ENCODE peak calls at places on chromosomes 7 and 10, in four cellular contexts. G, R, X and M are unnamed samples.

GRCh38 chr10:49679480-49679893 is at the start of gene C10orf53:
- DNase-seq in G (no peak), R (no peak), X (peak), M (peak)

GRCh38 chr7:55546826-55547225 is 25.5 kb downstream of the VOPP1 start:
- DNase-seq in G (peak), R (peak), X (no peak), M (peak)

GRCh38 chr10:132714096-132714721 is 71.7 kb downstream of the NKX6-2 start:
- DNase-seq in G (no peak), R (no peak), X (no peak), M (no peak)

GRCh38 chr7:33109758-33110238 is 594 bp upstream of the RP9 start:
- DNase-seq in G (peak), R (no peak), X (no peak), M (peak)

GRCh38 chr10:74643586-74643956 is 182.8 kb upstream of the KAT6B start:
- DNase-seq in G (no peak), R (no peak), X (no peak), M (no peak)

GRCh38 chr10:119316729-119317097 is 109.3 kb downstream of the GRK5 start:
- DNase-seq in G (peak), R (peak), X (peak), M (peak)

GRCh38 chr7:30880090-30880704 is 31.5 kb upstream of the AQP1 start:
- DNase-seq in G (no peak), R (no peak), X (no peak), M (no peak)

GRCh38 chr10:77556990-77557601 is 80.5 kb downstream of the KCNMA1 start:
- DNase-seq in G (peak), R (no peak), X (no peak), M (no peak)

GRCh38 chr10:9302142-9302746 is 1247.8 kb downstream of the GATA3 start:
- DNase-seq in G (peak), R (peak), X (peak), M (peak)

GRCh38 chr7:133475655-133476054 is 222.8 kb downstream of the EXOC4 start:
- DNase-seq in G (no peak), R (no peak), X (no peak), M (no peak)

GRCh38 chr7:133512560-133512959 is 259.7 kb downstream of the EXOC4 start:
- DNase-seq in G (no peak), R (no peak), X (no peak), M (peak)

GRCh38 chr7:24010495-24010894 is 273.5 kb upstream of the NPY start:
- DNase-seq in G (no peak), R (no peak), X (no peak), M (no peak)

GRCh38 chr10:61186408-61186807 is 242.4 kb upstream of the RHOBTB1 start:
- DNase-seq in G (no peak), R (no peak), X (no peak), M (no peak)

GRCh38 chr7:90857595-90857994 is 261.5 kb downstream of the CDK14 start:
- DNase-seq in G (no peak), R (no peak), X (no peak), M (no peak)

GRCh38 chr7:129489491-129489890 is 12.8 kb upstream of the SMKR1 start:
- DNase-seq in G (no peak), R (peak), X (no peak), M (peak)

GRCh38 chr10:26448706-26449435 is 10.7 kb downstream of the APBB1IP start:
- DNase-seq in G (no peak), R (no peak), X (no peak), M (no peak)

GRCh38 chr7:94394058-94394398 is 667 bp upstream of the COL1A2 start:
- DNase-seq in G (no peak), R (no peak), X (no peak), M (peak)

GRCh38 chr7:123041085-123041484 is 45.6 kb upstream of the TAS2R16 start:
- DNase-seq in G (no peak), R (no peak), X (no peak), M (no peak)

GRCh38 chr7:44633254-44634186 is 27.1 kb downstream of the OGDH start:
- DNase-seq in G (no peak), R (no peak), X (no peak), M (peak)

GRCh38 chr10:64363687-64364086 is 842.5 kb downstream of the REEP3 start:
- DNase-seq in G (no peak), R (no peak), X (no peak), M (no peak)

GRCh38 chr10:71396084-71396713 is 521 bp upstream of the CDH23 start:
- DNase-seq in G (peak), R (no peak), X (peak), M (no peak)

GRCh38 chr10:88008866-88009470 is 145.5 kb downstream of the PTEN start:
- DNase-seq in G (peak), R (no peak), X (no peak), M (peak)

GRCh38 chr10:91797874-91798735 is at the start of gene TNKS2:
- DNase-seq in G (peak), R (peak), X (peak), M (peak)

GRCh38 chr10:60073781-60074656 is 167.7 kb upstream of the CCDC6 start:
- DNase-seq in G (no peak), R (no peak), X (peak), M (no peak)

GRCh38 chr7:4612237-4612636 is 69.9 kb upstream of the FOXK1 start:
- DNase-seq in G (no peak), R (no peak), X (no peak), M (no peak)

GRCh38 chr10:86334515-86335085 is 32.0 kb downstream of the GRID1 start:
- DNase-seq in G (no peak), R (no peak), X (no peak), M (no peak)

GRCh38 chr10:73905256-73906018 is 5.5 kb upstream of the PLAU start:
- DNase-seq in G (no peak), R (no peak), X (no peak), M (no peak)

GRCh38 chr10:727162-727790 is 37.8 kb upstream of the DIP2C start:
- DNase-seq in G (no peak), R (no peak), X (no peak), M (no peak)

GRCh38 chr7:7662527-7662926 is 22.0 kb downstream of the UMAD1 start:
- DNase-seq in G (peak), R (no peak), X (no peak), M (peak)

GRCh38 chr10:132880148-132880981 is 62.0 kb downstream of the CFAP46 start:
- DNase-seq in G (no peak), R (no peak), X (no peak), M (no peak)

GRCh38 chr10:79068203-79068561 is 584 bp upstream of the ZMIZ1 start:
- DNase-seq in G (no peak), R (no peak), X (peak), M (no peak)

GRCh38 chr7:38838992-38839391 is 70.0 kb downstream of the VPS41 start:
- DNase-seq in G (no peak), R (no peak), X (no peak), M (no peak)

GRCh38 chr10:120514035-120514620 is 57.1 kb downstream of the PLPP4 start:
- DNase-seq in G (peak), R (peak), X (peak), M (peak)

GRCh38 chr7:115229401-115230083 is 307.6 kb downstream of the MDFIC start:
- DNase-seq in G (no peak), R (peak), X (no peak), M (no peak)

GRCh38 chr7:92766461-92767003 is 69.8 kb downstream of the CDK6 start:
- DNase-seq in G (peak), R (peak), X (no peak), M (peak)

GRCh38 chr10:87635498-87636312 is 24.0 kb upstream of the PAPSS2 start:
- DNase-seq in G (peak), R (peak), X (no peak), M (peak)

GRCh38 chr7:25002826-25003225 is 22.8 kb upstream of the OSBPL3 start:
- DNase-seq in G (no peak), R (no peak), X (no peak), M (peak)

GRCh38 chr10:7084255-7085005 is 326.4 kb downstream of the SFMBT2 start:
- DNase-seq in G (no peak), R (no peak), X (no peak), M (peak)

GRCh38 chr10:71971769-71972555 is 7.8 kb downstream of the CHST3 start:
- DNase-seq in G (no peak), R (no peak), X (no peak), M (no peak)

GRCh38 chr10:16919076-16919972 is 102.1 kb upstream of the RSU1 start:
- DNase-seq in G (no peak), R (no peak), X (no peak), M (peak)

DNA sequence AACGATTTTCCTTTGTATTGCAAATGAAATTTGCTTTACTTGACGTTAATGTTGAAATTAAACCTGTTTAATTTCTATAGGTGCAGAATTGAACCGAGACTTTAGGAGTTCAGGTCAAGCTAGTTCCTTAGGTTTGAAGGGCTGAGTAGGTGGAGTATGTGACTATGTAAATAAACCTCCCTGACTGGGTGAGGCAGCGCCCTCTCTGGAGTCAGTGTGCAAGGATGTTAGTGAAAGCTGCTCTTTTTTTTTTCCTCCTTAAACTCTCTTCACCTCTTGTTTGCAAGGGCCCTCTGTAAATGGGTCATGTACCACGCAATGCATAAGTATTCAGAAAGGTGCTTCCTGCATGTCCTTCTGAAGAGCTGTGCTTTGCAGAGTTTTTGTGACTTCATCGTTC is 33.8 kb downstream of the GALNT17 start:
- DNase-seq in G (no peak), R (no peak), X (no peak), M (no peak)
- H3K27ac ChIP-seq in G (no peak), R (no peak), X (no peak), M (no peak)

GRCh38 chr10:101067356-101068083 is 5.7 kb downstream of the KAZALD1 start:
- DNase-seq in G (peak), R (peak), X (peak), M (peak)

GRCh38 chr10:101070098-101070497 is 8.3 kb downstream of the KAZALD1 start:
- DNase-seq in G (no peak), R (no peak), X (no peak), M (no peak)

GRCh38 chr10:101071266-101071884 is 9.6 kb downstream of the KAZALD1 start:
- DNase-seq in G (no peak), R (no peak), X (no peak), M (peak)

GRCh38 chr10:101066890-101067355 is 5.1 kb downstream of the KAZALD1 start:
- DNase-seq in G (no peak), R (no peak), X (peak), M (no peak)

DNA sequence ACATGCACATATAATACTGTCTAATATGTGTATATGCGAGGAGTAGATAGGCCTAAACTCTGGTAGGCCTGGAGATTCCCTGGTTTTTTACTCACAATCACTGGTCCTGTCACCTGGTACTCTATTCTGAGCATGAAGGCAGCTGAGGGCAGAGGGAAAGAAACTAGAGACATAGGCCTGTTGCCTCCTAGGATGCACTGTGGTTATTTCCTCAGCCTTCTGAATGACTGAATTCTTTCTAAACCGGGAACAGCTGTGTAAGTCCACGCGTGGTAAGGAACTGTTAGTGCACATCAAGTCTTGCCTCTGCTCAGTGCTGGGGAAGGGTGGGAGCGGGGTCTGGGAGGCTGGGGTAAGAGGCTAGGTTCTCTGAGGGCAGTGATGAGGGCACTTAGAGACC is 7.7 kb downstream of the KAZALD1 start:
- DNase-seq in G (no peak), R (no peak), X (no peak), M (no peak)
- TF ChIP-seq MAZ in G (no peak), R (no peak), X (no peak), M (no peak)

GRCh38 chr7:77806425-77806824 is 7.9 kb downstream of the PHTF2 start:
- DNase-seq in G (no peak), R (no peak), X (no peak), M (no peak)
- H3K27ac ChIP-seq in G (no peak), R (no peak), X (no peak), M (no peak)

DNA sequence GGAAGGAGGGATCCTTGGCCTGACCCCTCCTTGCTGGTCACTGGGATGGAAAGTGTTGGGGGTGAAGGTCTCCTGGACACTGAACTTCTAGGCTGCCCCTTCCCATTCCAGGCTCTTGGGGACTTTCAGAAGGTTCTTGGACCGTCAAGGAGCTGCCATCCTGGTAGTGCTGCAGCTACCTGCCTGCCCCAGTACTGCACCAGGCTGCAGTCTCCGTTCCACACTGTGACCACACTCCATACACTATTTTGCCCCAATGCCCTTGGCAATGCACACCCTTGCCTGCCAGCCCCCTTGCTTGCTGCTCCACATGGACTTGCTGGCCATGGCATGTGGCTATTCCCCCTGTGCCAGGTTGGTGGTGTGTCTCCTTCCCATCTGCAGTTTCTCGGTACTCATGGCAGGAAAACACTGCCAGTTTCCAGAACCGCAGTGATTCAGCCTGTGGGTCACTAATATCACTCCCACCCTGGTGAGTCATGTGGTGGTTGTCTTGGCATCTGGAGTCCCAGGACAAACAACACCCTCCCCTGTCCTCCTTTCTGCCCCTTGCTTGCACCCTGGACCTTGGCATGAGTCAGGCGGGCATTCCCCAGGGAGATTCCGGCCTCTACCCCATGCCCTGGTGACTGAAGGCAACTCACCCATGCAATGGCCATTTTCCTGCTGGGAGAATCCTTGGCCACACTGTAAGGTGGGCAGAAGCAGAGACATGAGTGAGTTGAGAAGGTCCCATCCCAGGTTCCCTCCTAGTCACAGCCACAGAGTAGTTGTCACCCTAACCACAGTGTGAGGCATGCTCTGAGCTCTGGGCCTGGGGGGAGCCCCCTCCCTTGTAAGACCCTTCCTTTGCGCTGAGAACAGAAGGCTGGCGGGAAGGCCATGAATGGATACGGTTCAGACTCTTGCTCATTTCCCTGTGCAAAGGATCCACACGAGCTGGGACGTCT is 32.8 kb downstream of the GOLGA7B start:
- DNase-seq in G (peak), R (no peak), X (no peak), M (peak)
- TF ChIP-seq MAZ in G (no peak), R (no peak), X (no peak), M (no peak)

DNA sequence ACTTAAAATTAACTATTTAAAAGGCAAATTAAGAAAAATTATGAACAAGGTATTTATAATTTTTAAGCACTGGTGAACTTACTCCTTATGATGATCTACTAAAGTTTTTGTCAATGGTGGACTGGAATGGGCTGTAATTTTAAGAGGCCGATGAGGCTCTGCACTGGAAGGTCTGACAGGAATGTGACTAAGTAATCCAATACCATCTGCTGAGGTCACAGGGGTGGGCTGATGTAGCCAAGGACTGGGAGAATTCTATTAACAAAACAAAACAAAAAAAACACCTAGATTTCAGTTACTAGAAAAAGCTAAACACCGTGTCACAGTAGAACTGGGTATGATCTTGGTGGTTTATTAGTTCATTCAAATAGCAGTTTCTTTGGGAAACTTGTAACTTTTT is 75.9 kb downstream of the NRBF2 start:
- DNase-seq in G (no peak), R (no peak), X (no peak), M (peak)
- H3K27ac ChIP-seq in G (no peak), R (no peak), X (no peak), M (no peak)

GRCh38 chr10:114645729-114646128 is 12.3 kb downstream of the ABLIM1 start:
- DNase-seq in G (no peak), R (no peak), X (no peak), M (no peak)

GRCh38 chr10:114649217-114649906 is 8.7 kb downstream of the ABLIM1 start:
- DNase-seq in G (no peak), R (no peak), X (no peak), M (no peak)

GRCh38 chr10:114647545-114648138 is 10.4 kb downstream of the ABLIM1 start:
- DNase-seq in G (no peak), R (no peak), X (no peak), M (peak)

GRCh38 chr10:114648368-114648767 is 9.7 kb downstream of the ABLIM1 start:
- DNase-seq in G (peak), R (peak), X (no peak), M (peak)

DNA sequence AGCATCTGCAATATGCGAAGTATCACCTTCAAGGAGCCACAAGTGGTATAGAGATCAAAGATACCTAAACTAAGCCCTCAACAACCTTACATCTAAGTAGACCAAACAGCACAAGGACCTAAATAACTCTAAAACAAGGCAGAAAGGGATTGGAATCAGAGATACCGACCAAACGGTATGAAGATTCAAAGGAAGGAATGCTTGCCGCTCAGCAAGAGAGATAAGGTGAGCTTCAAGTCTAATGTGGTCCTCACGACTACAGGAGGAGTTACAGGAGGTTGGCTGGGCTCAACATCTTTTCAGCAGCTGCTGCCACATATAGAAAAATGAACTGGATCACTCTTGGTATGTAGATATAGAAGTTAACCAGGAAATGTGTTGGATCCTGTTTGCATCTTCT is 11.6 kb downstream of the ABLIM1 start:
- DNase-seq in G (no peak), R (no peak), X (no peak), M (no peak)
- TF ChIP-seq MAZ in G (no peak), R (no peak), X (no peak), M (no peak)

DNA sequence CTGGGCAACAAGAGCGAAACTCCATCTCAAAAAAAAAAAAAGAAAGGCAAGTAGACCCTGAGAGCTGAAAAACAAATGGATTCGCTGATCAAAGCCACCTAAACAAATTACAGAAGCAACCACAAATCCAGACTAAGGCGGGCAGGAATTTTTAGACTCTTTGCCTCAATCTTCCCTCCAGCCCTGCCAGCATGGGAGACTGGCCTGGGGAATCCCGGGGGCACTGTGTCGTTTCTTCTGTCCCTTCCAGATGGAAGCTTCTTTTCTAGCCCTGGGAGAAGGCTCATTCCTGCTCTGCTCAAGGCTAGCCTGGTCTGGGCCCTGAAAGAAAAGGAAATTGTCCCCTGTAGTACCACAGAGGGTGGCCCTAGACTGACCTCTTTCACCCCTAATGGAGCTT is 15.6 kb upstream of the SERPINE1 start:
- DNase-seq in G (no peak), R (no peak), X (no peak), M (no peak)
- H3K27ac ChIP-seq in G (peak), R (no peak), X (no peak), M (no peak)

GRCh38 chr7:114047889-114048288 is 129.1 kb upstream of the PPP1R3A start:
- DNase-seq in G (no peak), R (no peak), X (no peak), M (peak)
- TF ChIP-seq MAZ in G (no peak), R (no peak), X (no peak), M (no peak)

GRCh38 chr10:125016611-125017202 is 74.8 kb downstream of the ZRANB1 start:
- DNase-seq in G (no peak), R (no peak), X (no peak), M (no peak)
- H3K27ac ChIP-seq in G (no peak), R (no peak), X (no peak), M (no peak)